ENCODE peak calls at places on chromosomes 7 and 10, in five cellular contexts. A is stimulated activated CD4-positive, alpha-beta T cell treated with anti-CD3 and anti-CD28 coated beads, Interleukin-2, amount 100 ng/mL, for 48 hours; K is astrocyte; T is NCI-H1092 treated with DMSO at 0.1 percent for 48 hours; R is coronary artery. Z is an unnamed sample.

GRCh38 chr7:74475243-74475986 is 21.7 kb downstream of the GTF2IRD1 start:
- DNase-seq in R (no peak), K (no peak), T (no peak), A (no peak), Z (no peak)

GRCh38 chr10:34176351-34176750 is 638.7 kb downstream of the PARD3 start:
- DNase-seq in T (peak), A (no peak), K (no peak), R (no peak), Z (no peak)

GRCh38 chr10:36110097-36110496 is 468.0 kb upstream of the FZD8 start:
- DNase-seq in A (no peak), K (no peak), T (no peak), R (no peak), Z (no peak)

GRCh38 chr10:125802131-125802530 is 20.9 kb downstream of the UROS start:
- DNase-seq in K (no peak), A (no peak), T (no peak), R (no peak), Z (no peak)

GRCh38 chr10:17025444-17026295 is 103.9 kb downstream of the CUBN start:
- DNase-seq in A (peak), T (no peak), R (peak), K (peak), Z (peak)

GRCh38 chr7:141646826-141647480 is 55.0 kb downstream of the DENND11 start:
- DNase-seq in K (peak), T (no peak), R (no peak), A (no peak), Z (no peak)

GRCh38 chr7:37414352-37414983 is 34.2 kb downstream of the ELMO1 start:
- DNase-seq in T (no peak), R (no peak), K (no peak), A (no peak), Z (no peak)

GRCh38 chr7:3033136-3033535 is 10.5 kb downstream of the CARD11 start:
- DNase-seq in R (peak), A (no peak), K (no peak), T (no peak), Z (no peak)

GRCh38 chr10:2745666-2746065 is 321.7 kb upstream of the PFKP start:
- DNase-seq in T (no peak), A (no peak), R (no peak), K (no peak), Z (no peak)

GRCh38 chr10:26857991-26858706 is 2.6 kb downstream of the ABI1 start:
- DNase-seq in R (no peak), A (no peak), T (no peak), K (peak), Z (peak)

Z was measured in HCEC 1CT.